ENCODE peak calls at places on chromosomes 4 and X, in seven cellular contexts. Y is lower leg skin, D is stomach, B is right lobe of liver, H is neural progenitor cell, W is transverse colon, P is A673. U is an unnamed sample.

GRCh38 chrX:104137496-104137895 is 19.3 kb downstream of the SLC25A53 start:
- DNase-seq in Y (no peak), D (no peak), B (no peak), W (no peak), P (peak), H (no peak), U (no peak)

GRCh38 chr4:184826315-184827266 is 823 bp upstream of the ACSL1 start:
- DNase-seq in D (peak), H (peak), P (no peak), B (peak), W (peak), Y (no peak), U (no peak)

GRCh38 chr4:184745747-184746531 is 12.0 kb upstream of the CENPU start:
- DNase-seq in H (peak), Y (peak), W (peak), D (peak), B (no peak), P (peak), U (no peak)

GRCh38 chrX:155086202-155086840 is 15.0 kb downstream of the BRCC3 start:
- DNase-seq in P (peak), W (peak), D (no peak), Y (no peak), H (peak), B (peak), U (peak)

GRCh38 chrX:108167211-108167872 is 75.8 kb downstream of the ATG4A start:
- DNase-seq in P (no peak), D (no peak), H (no peak), B (no peak), Y (no peak), W (no peak), U (no peak)

GRCh38 chr4:24511371-24512063 is 72.8 kb downstream of the DHX15 start:
- DNase-seq in D (no peak), Y (no peak), W (no peak), B (no peak), P (no peak), H (no peak), U (no peak)

GRCh38 chrX:108734426-108734825 is 1.9 kb downstream of the IRS4 start:
- DNase-seq in H (no peak), B (no peak), D (no peak), Y (no peak), P (no peak), W (no peak), U (peak)

GRCh38 chr4:77599378-77599777 is 6.2 kb upstream of the CXCL13 start:
- DNase-seq in B (no peak), P (peak), Y (no peak), D (peak), W (no peak), H (peak), U (no peak)

GRCh38 chr4:26197018-26197779 is 123.6 kb upstream of the RBPJ start:
- DNase-seq in B (no peak), Y (no peak), H (no peak), W (peak), D (peak), P (no peak), U (no peak)

GRCh38 chrX:1894656-1895055 is 279.8 kb downstream of the ASMT start:
- DNase-seq in D (no peak), W (no peak), H (no peak), B (no peak), Y (no peak), P (no peak), U (no peak)

GRCh38 chr4:88897752-88898151 is 159.2 kb downstream of the FAM13A start:
- DNase-seq in H (no peak), P (no peak), W (no peak), D (no peak), B (no peak), Y (no peak), U (no peak)

GRCh38 chrX:16822723-16823122 is 36.5 kb downstream of the TXLNG start:
- DNase-seq in B (no peak), D (no peak), P (no peak), W (no peak), Y (no peak), H (no peak), U (no peak)

GRCh38 chr4:141849778-141850177 is 213.4 kb downstream of the IL15 start:
- DNase-seq in B (no peak), Y (no peak), H (no peak), W (no peak), P (no peak), D (no peak), U (no peak)

GRCh38 chrX:53356186-53356585 is 66.3 kb downstream of the SMC1A start:
- DNase-seq in H (peak), Y (no peak), D (no peak), W (no peak), P (peak), B (no peak), U (no peak)

GRCh38 chr4:39706334-39706733 is 8.4 kb downstream of the UBE2K start:
- DNase-seq in B (peak), P (no peak), H (no peak), W (peak), Y (no peak), D (peak), U (no peak)

GRCh38 chrX:85052636-85053343 is 49.1 kb downstream of the APOOL start:
- DNase-seq in W (no peak), H (no peak), B (no peak), Y (no peak), D (no peak), P (peak), U (no peak)

GRCh38 chrX:133365886-133366611 is 49.2 kb downstream of the GPC4 start:
- DNase-seq in P (no peak), W (no peak), Y (no peak), D (no peak), H (no peak), B (no peak), U (no peak)

GRCh38 chr4:153205028-153205648 is 895 bp downstream of the TRIM2 start:
- DNase-seq in Y (no peak), B (no peak), P (no peak), D (peak), W (peak), H (peak), U (no peak)

GRCh38 chrX:53047228-53047627 is 1.4 kb upstream of the GPR173 start:
- DNase-seq in P (peak), Y (no peak), D (no peak), H (no peak), B (no peak), W (no peak), U (no peak)

GRCh38 chr4:70945452-70946055 is 43.4 kb downstream of the MOB1B start:
- DNase-seq in B (no peak), Y (no peak), H (no peak), P (no peak), W (no peak), D (no peak), U (no peak)

GRCh38 chr4:173014113-173014558 is 154.5 kb upstream of the GALNT7 start:
- DNase-seq in W (no peak), Y (no peak), D (no peak), H (peak), B (no peak), P (peak), U (no peak)

GRCh38 chr4:168923526-168924194 is 86.4 kb downstream of the CBR4 start:
- DNase-seq in P (peak), H (peak), D (peak), B (no peak), W (peak), Y (peak), U (no peak)

GRCh38 chrX:13253223-13253622 is 66.6 kb downstream of the ATXN3L start:
- DNase-seq in B (no peak), W (no peak), D (no peak), Y (no peak), H (no peak), P (no peak), U (no peak)

GRCh38 chrX:13256562-13256961 is 63.3 kb downstream of the ATXN3L start:
- DNase-seq in W (no peak), D (no peak), Y (no peak), B (no peak), H (no peak), P (no peak), U (no peak)

GRCh38 chrX:13254870-13255269 is 65.0 kb downstream of the ATXN3L start:
- DNase-seq in B (no peak), D (no peak), P (no peak), H (no peak), Y (no peak), W (no peak), U (no peak)

GRCh38 chrX:13252726-13253125 is 67.1 kb downstream of the ATXN3L start:
- DNase-seq in B (no peak), W (no peak), P (no peak), Y (no peak), D (no peak), H (no peak), U (no peak)

GRCh38 chrX:13254076-13254785 is 65.6 kb downstream of the ATXN3L start:
- DNase-seq in D (no peak), P (peak), W (peak), Y (no peak), H (peak), B (no peak), U (no peak)
- TF ChIP-seq CTCF in D (no peak), P (no peak), W (no peak), Y (no peak), H (no peak), B (no peak), U (peak)

DNA sequence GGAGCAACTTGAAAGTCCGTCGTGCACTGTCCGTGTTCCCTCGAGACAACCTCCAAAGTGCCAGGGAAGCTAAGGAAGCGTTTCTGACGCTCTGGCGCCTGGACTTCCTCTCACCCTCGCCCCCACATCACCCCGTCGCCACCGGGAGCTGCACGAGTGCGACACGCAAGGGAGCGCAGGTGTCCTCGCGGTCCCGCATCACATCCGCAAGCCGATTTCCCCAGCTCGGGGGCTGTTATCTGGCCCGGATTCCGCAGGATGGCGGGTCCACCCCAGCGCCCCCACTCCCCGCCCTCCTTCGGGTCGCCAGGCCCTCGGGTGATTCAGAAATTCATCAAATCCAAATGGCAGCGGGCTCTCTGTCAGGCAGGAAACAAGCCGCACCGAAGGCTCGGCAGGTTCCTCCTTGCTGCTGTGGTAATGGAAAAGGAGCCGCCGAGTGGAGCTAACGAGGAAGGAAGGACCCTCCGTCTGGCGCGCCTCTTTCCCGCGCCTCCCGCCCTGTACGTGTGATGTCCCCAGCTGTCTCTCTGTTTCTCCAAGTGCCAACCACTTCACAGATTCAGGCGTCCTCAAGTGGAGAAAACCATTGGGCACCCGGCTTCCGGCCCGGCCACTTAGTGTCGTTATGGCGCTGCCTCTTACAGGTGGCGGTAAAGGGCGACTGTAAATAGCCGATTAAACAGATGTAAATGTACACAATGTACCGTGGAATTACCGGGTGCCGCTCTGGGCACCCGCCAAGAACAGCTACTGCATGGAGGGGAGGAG is 901 bp upstream of the SETD7 start:
- DNase-seq in W (peak), H (peak), P (peak), B (peak), D (peak), Y (peak), U (peak)
- TF ChIP-seq CTCF in W (peak), H (peak), P (peak), B (no peak), D (no peak), Y (no peak), U (peak)

GRCh38 chr4:1814453-1814852 is 21.4 kb downstream of the FGFR3 start:
- DNase-seq in D (no peak), B (no peak), W (no peak), P (no peak), Y (no peak), H (no peak), U (no peak)

GRCh38 chr4:1815096-1815996 is 22.3 kb downstream of the FGFR3 start:
- DNase-seq in D (no peak), H (no peak), W (no peak), P (no peak), Y (no peak), B (no peak), U (no peak)

GRCh38 chr4:1812720-1813119 is 19.6 kb downstream of the FGFR3 start:
- DNase-seq in P (no peak), H (no peak), D (no peak), B (no peak), W (no peak), Y (no peak), U (no peak)

GRCh38 chr4:1813231-1813630 is 20.1 kb downstream of the FGFR3 start:
- DNase-seq in Y (no peak), D (no peak), P (no peak), W (no peak), H (no peak), B (no peak), U (no peak)

GRCh38 chr4:1813915-1814314 is 20.8 kb downstream of the FGFR3 start:
- DNase-seq in Y (no peak), H (no peak), W (no peak), B (no peak), D (no peak), P (peak), U (no peak)
- TF ChIP-seq CTCF in Y (no peak), H (no peak), W (no peak), B (no peak), D (no peak), P (peak), U (peak)

GRCh38 chr4:151738706-151739105 is 22.1 kb downstream of the GATB start:
- DNase-seq in H (no peak), B (no peak), D (no peak), P (no peak), Y (no peak), W (no peak), U (no peak)
- TF ChIP-seq CTCF in H (no peak), B (no peak), D (no peak), P (no peak), Y (no peak), W (no peak), U (no peak)

DNA sequence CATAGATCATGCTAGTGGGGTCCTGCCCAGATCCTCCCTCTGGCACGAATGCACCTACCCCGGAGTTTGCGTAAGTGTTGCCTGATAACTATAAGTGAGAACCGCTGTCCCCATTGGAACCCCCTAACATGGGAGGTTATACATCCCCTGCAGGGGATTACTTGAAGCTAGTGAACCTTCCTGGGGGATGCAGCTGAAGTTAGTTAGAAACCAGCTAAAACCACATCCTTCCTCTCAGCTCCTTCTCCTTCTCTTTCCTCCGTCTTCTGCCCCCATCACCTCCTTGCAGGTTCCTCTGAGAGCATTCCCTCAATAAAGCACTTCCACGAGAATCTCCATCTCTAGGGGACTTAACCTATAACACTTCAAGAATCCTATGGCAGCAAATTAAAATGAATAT is 95.0 kb downstream of the ZNF827 start:
- DNase-seq in H (no peak), D (no peak), B (no peak), W (no peak), Y (no peak), P (no peak), U (no peak)
- TF ChIP-seq CTCF in H (no peak), D (no peak), B (no peak), W (no peak), Y (no peak), P (no peak), U (no peak)

DNA sequence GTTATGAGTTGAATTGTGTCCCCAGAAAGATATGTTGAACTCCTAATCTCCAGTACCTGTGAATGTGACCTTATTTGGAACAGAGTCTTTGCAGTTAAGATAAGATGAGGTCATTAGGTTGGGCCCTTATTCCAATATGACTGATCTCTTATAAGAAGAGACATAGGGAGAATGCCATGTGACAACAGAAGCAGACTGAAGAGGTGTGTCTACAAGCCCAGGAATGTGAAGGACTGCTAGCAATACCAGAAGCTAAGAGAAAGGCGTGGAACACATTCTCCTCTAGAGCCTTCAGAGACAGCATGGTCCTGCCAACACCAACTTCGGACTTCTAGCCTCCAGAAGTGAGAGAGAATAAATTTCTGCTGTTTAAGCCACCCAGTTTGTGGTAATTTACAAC is 22.5 kb upstream of the USP27X start:
- DNase-seq in Y (no peak), H (no peak), W (no peak), B (no peak), P (no peak), D (no peak), U (no peak)
- TF ChIP-seq CTCF in Y (no peak), H (no peak), W (no peak), B (no peak), P (no peak), D (no peak), U (no peak)

GRCh38 chr4:103204114-103204513 is 6.0 kb upstream of the CENPE start:
- DNase-seq in P (peak), W (no peak), B (no peak), D (no peak), H (peak), Y (no peak), U (no peak)
- TF ChIP-seq CTCF in P (peak), W (no peak), B (peak), D (no peak), H (peak), Y (no peak), U (peak)

DNA sequence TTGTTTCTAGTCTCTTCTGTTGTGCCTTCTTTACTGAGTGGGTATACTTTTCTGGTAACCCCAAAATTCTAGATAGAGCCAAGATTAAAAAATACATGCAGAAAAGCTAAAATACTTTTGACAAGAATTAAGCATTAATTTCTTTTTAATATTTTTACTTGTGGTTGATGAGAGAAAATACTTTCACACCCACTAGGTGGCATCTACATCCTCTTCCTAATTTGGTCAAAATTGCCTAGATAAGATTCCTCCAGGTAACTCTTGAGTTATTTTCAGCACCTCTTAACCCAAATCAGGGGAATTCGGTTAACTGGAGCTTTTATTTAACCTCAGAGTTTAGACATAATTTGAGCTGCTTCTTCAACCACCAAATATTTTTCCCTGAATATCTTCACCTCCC is 28.4 kb upstream of the COX7B2 start:
- DNase-seq in H (no peak), D (no peak), W (no peak), Y (no peak), P (peak), B (no peak), U (no peak)
- TF ChIP-seq CTCF in H (peak), D (no peak), W (no peak), Y (no peak), P (peak), B (peak), U (peak)

DNA sequence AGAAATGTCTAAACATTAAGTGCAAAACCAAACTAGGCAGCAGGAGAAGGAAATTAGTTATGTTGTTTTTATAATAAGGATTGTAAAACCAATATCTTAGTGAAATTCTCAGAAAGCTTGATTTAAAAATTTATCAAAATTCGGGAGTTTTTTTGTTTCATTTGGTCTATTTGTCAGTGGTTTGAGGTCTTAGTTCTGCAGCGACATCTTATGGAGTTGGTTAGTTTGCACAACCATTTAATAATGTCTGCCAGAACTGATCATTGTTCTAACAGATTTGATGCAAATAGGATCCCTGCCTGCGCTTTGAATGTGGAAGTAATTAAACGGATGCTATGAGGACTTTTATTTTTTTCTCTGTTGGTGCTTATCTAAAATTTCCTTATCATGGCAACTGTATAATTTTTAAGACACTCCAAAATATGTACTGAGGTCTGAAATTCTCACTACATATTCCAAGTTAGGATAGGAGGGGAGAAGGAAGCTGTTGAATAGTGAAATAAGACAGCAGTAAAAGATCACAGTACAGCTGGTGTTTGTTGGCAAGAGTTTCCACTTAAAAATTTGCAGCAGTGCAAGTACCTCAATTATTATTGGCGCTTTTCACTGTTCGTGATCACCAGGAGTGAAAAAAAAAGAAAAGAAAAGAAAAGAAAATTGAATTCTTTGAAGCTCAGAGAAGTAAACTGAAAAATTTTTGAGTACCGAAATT is 2521.4 kb downstream of the ARAP2 start:
- DNase-seq in H (no peak), D (no peak), Y (no peak), B (no peak), P (peak), W (no peak), U (no peak)
- TF ChIP-seq CTCF in H (no peak), D (no peak), Y (no peak), B (peak), P (peak), W (no peak), U (no peak)

GRCh38 chr4:182091128-182091527 is 152.1 kb upstream of the TENM3 start:
- DNase-seq in B (no peak), P (no peak), H (no peak), Y (no peak), W (no peak), D (no peak), U (no peak)

GRCh38 chr4:182085051-182085480 is 158.1 kb upstream of the TENM3 start:
- DNase-seq in H (peak), B (no peak), Y (no peak), D (no peak), W (no peak), P (peak), U (no peak)

GRCh38 chr4:182090186-182090585 is 153.0 kb upstream of the TENM3 start:
- DNase-seq in P (no peak), W (no peak), B (no peak), Y (no peak), H (no peak), D (no peak), U (no peak)

GRCh38 chr4:182093431-182093831 is 149.8 kb upstream of the TENM3 start:
- DNase-seq in Y (no peak), W (no peak), D (no peak), P (peak), B (no peak), H (no peak), U (no peak)

GRCh38 chr4:182089326-182089725 is 153.9 kb upstream of the TENM3 start:
- DNase-seq in W (no peak), H (peak), D (no peak), P (peak), B (no peak), Y (no peak), U (no peak)
- TF ChIP-seq CTCF in W (no peak), H (peak), D (no peak), P (peak), B (peak), Y (no peak), U (peak)

U was measured in chondrocyte.